ENCODE peak calls at places on chromosome 11, in nine cellular contexts. V is bronchial epithelial cell, T is testis, M is WERI-Rb-1, F is neuronal stem cell, D is sigmoid colon, U is upper lobe of right lung, S is BE2C, E is epithelial cell of esophagus. A is an unnamed sample.

GRCh38 chr11:104573431-104573830 is 324.8 kb downstream of the CASP12 start:
- DNase-seq in V (peak), T (no peak), M (no peak), F (no peak), D (no peak), U (no peak), S (no peak), E (peak), A (no peak)

GRCh38 chr11:74288161-74288560 is 23.3 kb downstream of the P4HA3 start:
- DNase-seq in V (peak), T (no peak), M (no peak), F (no peak), D (no peak), U (no peak), S (no peak), E (peak), A (no peak)

GRCh38 chr11:58923300-58923788 is 15.9 kb upstream of the GLYATL1 start:
- DNase-seq in V (peak), T (no peak), M (no peak), F (no peak), D (no peak), U (no peak), S (no peak), E (peak), A (no peak)

GRCh38 chr11:47171057-47171838 is 5.4 kb downstream of the ARFGAP2 start:
- DNase-seq in V (no peak), T (no peak), M (no peak), F (no peak), D (no peak), U (no peak), S (no peak), E (no peak), A (no peak)

GRCh38 chr11:45180158-45180887 is 33.9 kb downstream of the PRDM11 start:
- DNase-seq in V (peak), T (peak), M (peak), F (peak), D (peak), U (peak), S (peak), E (peak), A (no peak)

GRCh38 chr11:134333312-134333711 is 1.5 kb downstream of the GLB1L2 start:
- DNase-seq in V (no peak), T (no peak), M (no peak), F (no peak), D (peak), U (no peak), S (no peak), E (peak), A (no peak)

GRCh38 chr11:796565-797299 is 1.3 kb downstream of the SLC25A22 start:
- DNase-seq in V (no peak), T (no peak), M (no peak), F (no peak), D (no peak), U (no peak), S (no peak), E (no peak), A (no peak)

GRCh38 chr11:59849129-59849528 is 3.8 kb upstream of the CBLIF start:
- DNase-seq in V (no peak), T (no peak), M (no peak), F (no peak), D (no peak), U (no peak), S (no peak), E (no peak), A (no peak)

GRCh38 chr11:117693344-117693743 is 103.7 kb downstream of the DSCAML1 start:
- DNase-seq in V (peak), T (no peak), M (no peak), F (no peak), D (no peak), U (no peak), S (no peak), E (peak), A (no peak)

GRCh38 chr11:839875-840617 is 2.3 kb downstream of the POLR2L start:
- DNase-seq in V (no peak), T (no peak), M (no peak), F (no peak), D (no peak), U (no peak), S (no peak), E (peak), A (no peak)

GRCh38 chr11:62306227-62306626 is 7.4 kb upstream of the SCGB1D4 start:
- DNase-seq in V (no peak), T (no peak), M (no peak), F (no peak), D (no peak), U (no peak), S (no peak), E (no peak), A (no peak)

GRCh38 chr11:61026121-61027031 is 54.9 kb downstream of the CD6 start:
- DNase-seq in V (no peak), T (no peak), M (no peak), F (no peak), D (peak), U (no peak), S (no peak), E (no peak), A (no peak)
- H3K4me3 ChIP-seq in V (no peak), T (no peak), M (no peak), F (no peak), D (no peak), U (no peak), S (no peak), E (no peak), A (no peak)

GRCh38 chr11:35083181-35084061 is 55.5 kb upstream of the CD44 start:
- DNase-seq in V (peak), T (peak), M (no peak), F (no peak), D (peak), U (peak), S (no peak), E (peak), A (no peak)
- H3K4me3 ChIP-seq in V (no peak), T (no peak), M (no peak), F (no peak), D (no peak), U (peak), S (no peak), E (no peak), A (no peak)

DNA sequence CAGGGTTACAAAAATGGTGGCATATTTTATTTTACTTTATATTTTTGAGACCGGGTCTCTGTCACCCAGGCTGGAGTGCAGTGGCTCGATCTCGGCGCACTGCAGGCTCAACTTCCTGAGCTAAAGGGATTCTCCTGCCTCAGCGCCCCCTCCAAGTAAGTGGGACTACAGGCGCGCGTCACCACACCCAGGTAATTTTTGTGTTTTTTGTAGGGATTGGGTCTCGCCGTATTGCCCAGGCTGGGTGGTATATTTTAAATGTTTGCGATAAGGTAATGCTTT is 652 bp upstream of the FOSL1 start:
- DNase-seq in V (no peak), T (no peak), M (no peak), F (no peak), D (no peak), U (no peak), S (no peak), E (no peak), A (no peak)
- H3K4me3 ChIP-seq in V (no peak), T (peak), M (peak), F (no peak), D (peak), U (peak), S (no peak), E (no peak), A (no peak)

GRCh38 chr11:76152741-76153608 is 53.3 kb downstream of the WNT11 start:
- DNase-seq in V (no peak), T (no peak), M (no peak), F (no peak), D (peak), U (no peak), S (no peak), E (no peak), A (no peak)
- H3K4me3 ChIP-seq in V (no peak), T (peak), M (no peak), F (no peak), D (no peak), U (peak), S (no peak), E (no peak), A (no peak)

GRCh38 chr11:64776425-64776824 is 1.9 kb downstream of the SF1 start:
- DNase-seq in V (no peak), T (no peak), M (no peak), F (no peak), D (no peak), U (no peak), S (no peak), E (no peak), A (no peak)
- H3K4me3 ChIP-seq in V (peak), T (peak), M (peak), F (no peak), D (no peak), U (peak), S (peak), E (peak), A (peak)

DNA sequence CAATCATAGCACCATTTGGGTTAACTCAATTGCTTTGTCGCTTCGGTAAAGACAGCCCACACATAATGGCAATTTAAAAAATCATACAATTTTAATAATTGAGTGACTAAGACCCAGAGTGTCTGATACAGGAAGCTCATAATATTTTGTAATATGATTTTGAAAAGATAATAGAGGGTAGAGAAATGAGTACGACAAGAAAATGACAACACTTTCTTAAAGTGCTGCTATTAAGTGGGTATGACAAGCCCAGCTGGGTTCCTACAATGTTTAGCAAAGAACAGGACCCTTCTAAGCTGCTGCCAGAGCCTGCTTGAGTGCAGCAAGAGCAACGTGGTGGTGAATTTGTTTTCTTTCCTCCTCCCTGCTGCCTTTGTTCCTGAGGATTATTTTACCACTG is 439.2 kb downstream of the METTL15 start:
- DNase-seq in V (no peak), T (no peak), M (no peak), F (no peak), D (no peak), U (no peak), S (no peak), E (no peak), A (no peak)
- H3K4me3 ChIP-seq in V (no peak), T (no peak), M (no peak), F (no peak), D (no peak), U (no peak), S (no peak), E (no peak), A (no peak)

A was measured in RWPE2.